ENCODE peak calls at places on chromosomes 16 and 17, in ten cellular contexts. L is sigmoid colon, R is stomach, X is ovary, M is transverse colon, J is H1, S is HepG2, V is A549, A is suprapubic skin, O is tibial nerve. F is an unnamed sample.

GRCh38 chr16:19919142-19919541 is 34.5 kb upstream of the GPRC5B start:
- DNase-seq in A (no peak), M (no peak), R (no peak), L (no peak), V (no peak), S (peak; percentile 45), J (no peak), O (no peak), X (no peak), F (no peak)

GRCh38 chr16:21250072-21250923 is 16.8 kb downstream of the ANKS4B start:
- DNase-seq in V (no peak), S (no peak), M (no peak), A (no peak), O (no peak), J (no peak), L (no peak), R (no peak), X (no peak), F (no peak)

GRCh38 chr17:69525920-69526841 is 111.7 kb downstream of the MAP2K6 start:
- DNase-seq in O (peak; percentile 57), A (no peak), X (no peak), R (peak; percentile 37), J (peak; percentile 13), V (peak; percentile 74), M (peak; percentile 36), L (peak; percentile 64), S (peak; percentile 65), F (no peak)

GRCh38 chr17:82382933-82383255 is 11.3 kb downstream of the UTS2R start:
- DNase-seq in R (no peak), J (no peak), V (no peak), M (no peak), A (no peak), X (no peak), O (no peak), S (no peak), L (no peak), F (no peak)

GRCh38 chr17:39600469-39601009 is 7.2 kb downstream of the NEUROD2 start:
- DNase-seq in V (no peak), X (no peak), A (no peak), L (no peak), J (no peak), R (no peak), O (no peak), S (no peak), M (no peak), F (no peak)

GRCh38 chr16:85515830-85516397 is 97.2 kb upstream of the GSE1 start:
- DNase-seq in M (no peak), S (peak; percentile 97), L (peak; percentile 68), J (no peak), V (no peak), R (peak; percentile 69), A (no peak), O (no peak), X (no peak), F (no peak)

GRCh38 chr16:4212934-4213296 is 29.0 kb downstream of the SRL start:
- DNase-seq in J (no peak), X (no peak), M (no peak), V (peak; percentile 61), O (no peak), L (no peak), A (no peak), R (no peak), S (peak; percentile 72), F (no peak)

GRCh38 chr17:411416-412120 is 59.0 kb upstream of the RPH3AL start:
- DNase-seq in V (no peak), J (no peak), L (no peak), O (no peak), X (no peak), M (no peak), S (no peak), A (no peak), R (no peak), F (no peak)

GRCh38 chr17:52157161-52157560 is 1.4 kb downstream of the CA10 start:
- DNase-seq in V (no peak), J (no peak), A (no peak), L (no peak), S (no peak), X (no peak), M (no peak), O (no peak), R (no peak), F (no peak)

GRCh38 chr17:52157603-52158449 is 688 bp downstream of the CA10 start:
- DNase-seq in J (no peak), V (no peak), L (no peak), S (no peak), M (no peak), O (no peak), X (no peak), A (no peak), R (no peak), F (no peak)

GRCh38 chr17:52159810-52160578 is 1.5 kb upstream of the CA10 start:
- DNase-seq in A (no peak), O (no peak), M (no peak), L (no peak), X (no peak), S (no peak), R (no peak), J (no peak), V (no peak), F (no peak)

GRCh38 chr17:52158450-52159042 is at the start of gene CA10:
- DNase-seq in L (no peak), R (no peak), A (no peak), V (no peak), J (peak; percentile 51), X (no peak), S (no peak), M (no peak), O (no peak), F (no peak)

DNA sequence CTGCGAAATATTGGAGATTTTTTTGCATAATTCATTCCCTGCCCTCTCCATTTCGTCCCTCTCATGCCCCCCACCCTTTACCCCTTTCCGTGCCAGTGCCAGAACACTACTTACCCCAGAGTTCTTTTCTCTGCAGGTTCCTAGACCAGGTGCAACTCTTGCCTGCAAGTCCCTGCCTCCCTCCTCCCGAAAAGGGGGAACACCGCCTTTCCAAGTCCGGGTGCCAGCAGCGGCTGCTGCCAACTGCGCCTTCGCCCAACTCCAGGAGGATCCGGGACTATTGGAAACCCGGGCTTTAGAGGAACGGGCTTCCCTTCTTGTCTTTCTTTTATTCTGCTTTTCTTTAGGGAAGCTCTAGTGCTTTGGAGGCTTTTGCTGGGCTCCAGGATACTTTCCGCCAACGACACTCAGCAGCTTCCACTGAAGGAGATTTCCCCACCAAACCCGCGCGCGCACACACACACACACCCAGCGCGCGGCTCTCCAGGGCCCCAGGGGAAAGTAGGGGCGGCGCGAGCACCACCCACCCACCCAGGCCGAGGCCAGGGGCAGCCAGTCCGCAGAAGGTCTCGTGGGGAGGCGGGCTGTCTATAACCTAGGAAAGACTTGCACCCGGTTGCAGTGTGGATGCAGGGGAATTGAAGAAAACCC is 770 bp upstream of the CA10 start:
- DNase-seq in O (no peak), L (no peak), X (no peak), S (no peak), J (no peak), A (no peak), M (no peak), R (no peak), V (no peak), F (no peak)
- TF ChIP-seq EP300 in O (no peak), L (no peak), X (no peak), S (no peak), J (no peak), A (no peak), M (no peak), R (no peak), V (no peak), F (no peak)

GRCh38 chr17:66789961-66790421 is 44.9 kb upstream of the CACNG5 start:
- DNase-seq in M (no peak), S (no peak), V (no peak), X (no peak), A (no peak), O (no peak), R (no peak), J (no peak), L (no peak), F (no peak)

GRCh38 chr17:66787914-66788313 is 47.0 kb upstream of the CACNG5 start:
- DNase-seq in L (no peak), M (no peak), J (no peak), V (no peak), A (no peak), S (no peak), X (no peak), R (no peak), O (no peak), F (no peak)

GRCh38 chr17:66790476-66791061 is 44.3 kb upstream of the CACNG5 start:
- DNase-seq in A (no peak), V (no peak), L (no peak), S (no peak), M (no peak), J (no peak), O (no peak), R (no peak), X (no peak), F (no peak)

GRCh38 chr17:66791337-66791736 is 43.6 kb upstream of the CACNG5 start:
- DNase-seq in V (no peak), A (no peak), M (no peak), S (no peak), L (no peak), X (no peak), J (no peak), R (no peak), O (peak; percentile 19), F (no peak)

GRCh38 chr17:66789093-66789492 is 45.8 kb upstream of the CACNG5 start:
- DNase-seq in V (no peak), S (no peak), J (no peak), L (no peak), A (no peak), M (no peak), R (no peak), O (no peak), X (peak; percentile 50), F (no peak)
- TF ChIP-seq EP300 in V (no peak), S (no peak), J (no peak), L (no peak), A (no peak), M (no peak), R (no peak), O (no peak), X (no peak), F (no peak)

DNA sequence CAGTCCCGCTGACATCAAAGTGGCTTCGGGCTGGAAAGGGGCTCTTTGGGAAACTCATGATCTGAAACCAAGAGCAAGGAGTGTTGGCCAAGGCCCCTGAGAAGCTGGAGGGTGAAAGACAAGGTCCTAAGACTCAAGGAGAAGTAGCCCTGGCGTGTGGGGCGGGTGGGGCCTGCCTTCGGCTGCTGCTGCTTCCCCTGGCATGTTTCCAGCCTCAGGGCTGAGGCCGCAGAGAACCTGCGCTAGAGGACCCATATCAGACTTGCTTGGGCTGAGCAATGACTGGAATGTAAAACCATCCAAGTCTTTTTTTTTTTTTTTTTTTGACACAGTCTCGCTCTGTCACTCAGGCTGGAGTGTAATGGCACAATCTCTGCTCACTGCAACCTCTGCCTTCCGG is 67.5 kb upstream of the GCSH start:
- DNase-seq in V (no peak), X (no peak), O (no peak), S (no peak), A (no peak), L (no peak), M (no peak), J (no peak), R (no peak), F (no peak)
- TF ChIP-seq EP300 in V (no peak), X (no peak), O (no peak), S (no peak), A (no peak), L (no peak), M (no peak), J (no peak), R (no peak), F (no peak)

DNA sequence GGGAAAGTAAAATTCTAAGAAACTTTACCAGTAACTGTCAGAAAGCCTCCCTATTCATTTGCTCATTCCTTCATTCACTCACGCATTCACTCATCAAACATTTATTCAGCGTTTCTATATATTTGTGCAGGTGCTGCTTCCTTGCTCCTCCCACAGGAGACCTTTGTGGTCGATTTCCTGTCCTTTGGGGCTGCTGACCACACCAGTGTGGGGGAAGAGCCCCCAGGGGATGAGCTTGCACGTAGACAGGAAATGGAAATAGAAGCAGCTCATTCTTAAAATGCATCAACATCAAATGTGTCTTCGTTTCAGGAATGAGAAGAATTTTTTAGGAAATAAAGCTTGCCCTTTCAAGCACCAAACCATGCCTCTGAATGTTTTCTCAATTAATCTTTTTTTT is 9.6 kb downstream of the PIK3R6 start:
- DNase-seq in J (no peak), S (no peak), A (no peak), M (no peak), R (no peak), L (no peak), X (no peak), V (no peak), O (no peak), F (peak; percentile 95)
- TF ChIP-seq EP300 in J (no peak), S (no peak), A (no peak), M (no peak), R (no peak), L (no peak), X (no peak), V (no peak), O (no peak), F (peak; percentile 99)